ENCODE peak calls at places on chromosomes 16 and 17, in four cellular contexts. T, R, F and S are unnamed samples. For H3K9me3, the result is how much of the 10 kb centered on the place peaks cover.

GRCh38 chr17:57009737-57010445 is 32.0 kb downstream of the SCPEP1 start:
- DNase-seq in T (no peak), R (no peak), F (peak), S (peak)

GRCh38 chr16:72847187-72848044 is 200.5 kb downstream of the ZFHX3 start:
- DNase-seq in T (no peak), R (no peak), F (no peak), S (no peak)

GRCh38 chr17:20263595-20263994 is 203.7 kb downstream of the LGALS9B start:
- DNase-seq in T (no peak), R (no peak), F (no peak), S (no peak)

GRCh38 chr17:31313982-31314787 is at the start of gene EVI2B:
- DNase-seq in T (no peak), R (no peak), F (no peak), S (no peak)

GRCh38 chr16:71439531-71439930 is 2.3 kb downstream of the TLE7 start:
- DNase-seq in T (no peak), R (no peak), F (no peak), S (no peak)

GRCh38 chr16:85349413-85350145 is 237.3 kb upstream of the CIBAR2 start:
- DNase-seq in T (peak), R (no peak), F (no peak), S (no peak)

GRCh38 chr16:23269248-23270091 is 32.6 kb upstream of the SCNN1B start:
- DNase-seq in T (no peak), R (no peak), F (no peak), S (no peak)

GRCh38 chr16:88343276-88343791 is 39.4 kb upstream of the ZNF469 start:
- DNase-seq in T (peak), R (no peak), F (no peak), S (no peak)

GRCh38 chr17:75688209-75688771 is 21.2 kb downstream of the SAP30BP start:
- DNase-seq in T (peak), R (no peak), F (no peak), S (no peak)

GRCh38 chr17:74697477-74697876 is 15.2 kb downstream of the CD300LF start:
- DNase-seq in T (no peak), R (no peak), F (no peak), S (no peak)

GRCh38 chr16:24478401-24478800 is 61.0 kb upstream of the RBBP6 start:
- DNase-seq in T (no peak), R (no peak), F (no peak), S (no peak)

GRCh38 chr17:31532526-31532925 is 141.1 kb downstream of the RAB11FIP4 start:
- DNase-seq in T (no peak), R (no peak), F (no peak), S (no peak)

GRCh38 chr16:78307824-78308528 is 208.5 kb downstream of the WWOX start:
- DNase-seq in T (no peak), R (no peak), F (no peak), S (no peak)

GRCh38 chr17:33225994-33226393 is 67.1 kb downstream of the ASIC2 start:
- DNase-seq in T (no peak), R (no peak), F (no peak), S (no peak)

GRCh38 chr17:56141046-56141839 is 12.0 kb upstream of the ANKFN1 start:
- DNase-seq in T (no peak), R (no peak), F (no peak), S (no peak)

GRCh38 chr17:44281570-44281969 is 13.6 kb upstream of the SLC4A1 start:
- DNase-seq in T (no peak), R (no peak), F (no peak), S (no peak)

GRCh38 chr17:59558039-59558438 is 7.4 kb upstream of the DHX40 start:
- DNase-seq in T (no peak), R (no peak), F (no peak), S (no peak)

GRCh38 chr16:55568151-55568693 is 1.7 kb downstream of the CAPNS2 start:
- DNase-seq in T (no peak), R (no peak), F (no peak), S (no peak)

GRCh38 chr17:17784599-17785264 is 52.1 kb downstream of the SREBF1 start:
- DNase-seq in T (peak), R (no peak), F (no peak), S (no peak)

GRCh38 chr17:4116516-4116915 is 26.3 kb downstream of the ZZEF1 start:
- DNase-seq in T (no peak), R (no peak), F (no peak), S (no peak)

GRCh38 chr16:50004239-50004638 is 20.8 kb upstream of the CNEP1R1 start:
- DNase-seq in T (no peak), R (no peak), F (no peak), S (no peak)

GRCh38 chr17:31674717-31675349 is 184.2 kb downstream of the COPRS start:
- DNase-seq in T (no peak), R (no peak), F (no peak), S (no peak)

GRCh38 chr16:85227262-85227923 is 115.1 kb upstream of the CIBAR2 start:
- DNase-seq in T (no peak), R (no peak), F (no peak), S (no peak)

GRCh38 chr17:27543464-27543856 is 87.2 kb downstream of the KSR1 start:
- DNase-seq in T (no peak), R (no peak), F (no peak), S (no peak)

GRCh38 chr17:27541326-27542023 is 85.2 kb downstream of the KSR1 start:
- DNase-seq in T (no peak), R (no peak), F (no peak), S (no peak)

GRCh38 chr17:27543958-27544349 is 87.0 kb upstream of the LGALS9 start:
- DNase-seq in T (no peak), R (no peak), F (no peak), S (no peak)

GRCh38 chr17:27544350-27545131 is 86.4 kb upstream of the LGALS9 start:
- DNase-seq in T (no peak), R (no peak), F (no peak), S (no peak)

GRCh38 chr17:27542841-27543463 is 86.7 kb downstream of the KSR1 start:
- DNase-seq in T (no peak), R (no peak), F (no peak), S (no peak)
- TF ChIP-seq CTCF in T (no peak), R (no peak), F (no peak), S (no peak)

GRCh38 chr17:66524848-66525247 is 222.4 kb downstream of the PRKCA start:
- DNase-seq in T (no peak), R (no peak), F (no peak), S (no peak)
- H3K27ac ChIP-seq in T (no peak), R (no peak), F (no peak), S (no peak)

DNA sequence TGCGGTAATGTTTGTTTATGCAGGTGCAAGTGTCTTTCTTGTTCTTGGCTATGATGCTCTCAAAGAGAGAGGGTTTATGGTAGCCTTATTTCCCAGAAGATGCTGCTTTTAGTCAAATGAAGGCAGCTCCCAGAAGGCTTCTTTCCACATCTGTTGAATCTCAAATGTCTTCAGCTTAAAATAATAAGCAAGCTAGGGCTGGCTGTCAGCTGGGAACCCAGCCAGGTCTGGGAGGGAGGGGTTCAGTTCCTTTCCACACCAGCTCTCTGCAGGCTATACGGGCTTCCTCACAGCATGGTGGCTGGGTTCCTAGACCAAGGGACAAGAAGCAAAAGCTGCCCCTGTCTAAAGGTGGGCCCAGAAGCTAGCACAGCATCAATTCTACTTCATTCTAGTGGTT is 47.4 kb upstream of the ATF7IP2 start:
- DNase-seq in T (no peak), R (no peak), F (peak), S (no peak)
- H3K9me3 ChIP-seq in T (under half), R (under half), F (half or more), S (under half)

GRCh38 chr16:1335996-1336395 is 2.6 kb downstream of the BAIAP3 start:
- DNase-seq in T (no peak), R (no peak), F (no peak), S (no peak)

GRCh38 chr16:1336619-1337018 is 3.2 kb downstream of the BAIAP3 start:
- DNase-seq in T (no peak), R (no peak), F (no peak), S (no peak)

GRCh38 chr16:1338855-1339675 is 5.6 kb downstream of the BAIAP3 start:
- DNase-seq in T (no peak), R (no peak), F (no peak), S (no peak)

GRCh38 chr16:1337486-1337885 is 4.0 kb downstream of the BAIAP3 start:
- DNase-seq in T (no peak), R (no peak), F (no peak), S (no peak)

GRCh38 chr16:1338119-1338730 is 4.8 kb downstream of the BAIAP3 start:
- DNase-seq in T (peak), R (no peak), F (no peak), S (peak)
- TF ChIP-seq CTCF in T (peak), R (peak), F (peak), S (no peak)